ENCODE peak calls at places on chromosome 15, in nine cellular contexts. B is HTR-8/SVneo, Q is WERI-Rb-1, D is ureter, G is NCI-H187 treated with DMSO at 0.1 percent for 48 hours, P is Calu3, S is psoas muscle, Z is SW 1271, X is HuH-7. I is an unnamed sample.

GRCh38 chr15:41996921-41997592 is 23.8 kb downstream of the PLA2G4E start:
- DNase-seq in B (no peak), Q (no peak), D (no peak), G (no peak), P (no peak), S (peak), Z (no peak), X (no peak), I (no peak)

GRCh38 chr15:89802231-89802928 is 12.3 kb downstream of the ANPEP start:
- DNase-seq in B (no peak), Q (no peak), D (no peak), G (no peak), P (no peak), S (peak), Z (no peak), X (no peak), I (peak)

GRCh38 chr15:74132681-74133070 is 2.3 kb downstream of the ISLR2 start:
- DNase-seq in B (no peak), Q (no peak), D (no peak), G (no peak), P (no peak), S (peak), Z (no peak), X (no peak), I (no peak)

GRCh38 chr15:72342385-72342784 is 22.4 kb upstream of the CELF6 start:
- DNase-seq in B (peak), Q (peak), D (peak), G (no peak), P (peak), S (peak), Z (no peak), X (peak), I (no peak)

GRCh38 chr15:73362900-73363299 is 5.9 kb downstream of the HCN4 start:
- DNase-seq in B (no peak), Q (no peak), D (no peak), G (no peak), P (no peak), S (no peak), Z (no peak), X (no peak), I (no peak)

GRCh38 chr15:77504310-77504709 is 83.6 kb downstream of the HMG20A start:
- DNase-seq in B (no peak), Q (no peak), D (no peak), G (peak), P (no peak), S (peak), Z (no peak), X (no peak), I (no peak)

GRCh38 chr15:59550961-59551360 is 60.6 kb upstream of the GCNT3 start:
- DNase-seq in B (no peak), Q (no peak), D (no peak), G (no peak), P (no peak), S (no peak), Z (no peak), X (peak), I (no peak)

GRCh38 chr15:85941186-85941855 is 138.3 kb upstream of the AGBL1 start:
- DNase-seq in B (peak), Q (no peak), D (no peak), G (no peak), P (no peak), S (peak), Z (no peak), X (no peak), I (no peak)

GRCh38 chr15:68650901-68651709 is 72.3 kb downstream of the CORO2B start:
- DNase-seq in B (no peak), Q (peak), D (no peak), G (no peak), P (peak), S (peak), Z (no peak), X (peak), I (peak)

GRCh38 chr15:48400086-48400485 is 68.9 kb downstream of the DUT start:
- DNase-seq in B (no peak), Q (no peak), D (no peak), G (no peak), P (no peak), S (no peak), Z (no peak), X (no peak), I (no peak)

GRCh38 chr15:44598892-44599291 is 61.9 kb downstream of the EIF3J start:
- DNase-seq in B (no peak), Q (no peak), D (peak), G (no peak), P (no peak), S (no peak), Z (no peak), X (no peak), I (no peak)

GRCh38 chr15:31552482-31553099 is 226.0 kb downstream of the KLF13 start:
- DNase-seq in B (no peak), Q (no peak), D (no peak), G (no peak), P (no peak), S (no peak), Z (no peak), X (no peak), I (no peak)

GRCh38 chr15:42384597-42384996 is 25.3 kb downstream of the CAPN3 start:
- DNase-seq in B (no peak), Q (no peak), D (no peak), G (no peak), P (no peak), S (no peak), Z (no peak), X (no peak), I (no peak)

GRCh38 chr15:52020253-52021085 is 1.4 kb downstream of the MAPK6 start:
- DNase-seq in B (no peak), Q (no peak), D (no peak), G (no peak), P (no peak), S (no peak), Z (peak), X (no peak), I (no peak)

GRCh38 chr15:66565731-66566130 is at the start of gene LCTL:
- DNase-seq in B (peak), Q (no peak), D (no peak), G (no peak), P (peak), S (no peak), Z (no peak), X (no peak), I (no peak)

GRCh38 chr15:88989578-88989977 is 76.4 kb upstream of the MFGE8 start:
- DNase-seq in B (no peak), Q (no peak), D (no peak), G (no peak), P (no peak), S (no peak), Z (peak), X (no peak), I (no peak)

GRCh38 chr15:29825205-29825604 is 2.9 kb upstream of the TJP1 start:
- DNase-seq in B (no peak), Q (no peak), D (no peak), G (no peak), P (no peak), S (no peak), Z (peak), X (no peak), I (no peak)

GRCh38 chr15:68204361-68204760 is 771 bp downstream of the CALML4 start:
- DNase-seq in B (no peak), Q (no peak), D (no peak), G (no peak), P (no peak), S (no peak), Z (no peak), X (no peak), I (no peak)

GRCh38 chr15:90013503-90013937 is 12.4 kb downstream of the ZNF710 start:
- DNase-seq in B (no peak), Q (no peak), D (no peak), G (no peak), P (no peak), S (no peak), Z (no peak), X (no peak), I (no peak)

I was measured in aorta.